ENCODE peak calls at places on chromosomes 1 and 21, in four cellular contexts. One of them, this sample, is unnamed.

GRCh38 chr1:50976890-50977574 is 7.0 kb downstream of the CDKN2C start:
- DNase-seq in amniotic epithelial cell: no peak
- DNase-seq in mucosa of descending colon: no peak
- DNase-seq in activated T-helper 1 cell treated with anti-CD3 and anti-CD28 coated beads, Interleukin-12 subunit alpha, Interleukin-12 subunit beta, Interleukin-2, Interleukin-4 antibody, amounts not matched to agents 30 ng/mL and 10 ng/mL and 1 ng/mL, durations not matched to agents 14 hours and 24 hours and 36 hours: peak
- DNase-seq in this sample: peak

GRCh38 chr21:38900499-38900898 is 94.8 kb downstream of the ETS2 start:
- DNase-seq in amniotic epithelial cell: no peak
- DNase-seq in mucosa of descending colon: no peak
- DNase-seq in activated T-helper 1 cell treated with anti-CD3 and anti-CD28 coated beads, Interleukin-12 subunit alpha, Interleukin-12 subunit beta, Interleukin-2, Interleukin-4 antibody, amounts not matched to agents 30 ng/mL and 10 ng/mL and 1 ng/mL, durations not matched to agents 14 hours and 24 hours and 36 hours: no peak
- DNase-seq in this sample: no peak

GRCh38 chr1:92903765-92904164 is 57.5 kb downstream of the DIPK1A start:
- DNase-seq in amniotic epithelial cell: no peak
- DNase-seq in mucosa of descending colon: no peak
- DNase-seq in activated T-helper 1 cell treated with anti-CD3 and anti-CD28 coated beads, Interleukin-12 subunit alpha, Interleukin-12 subunit beta, Interleukin-2, Interleukin-4 antibody, amounts not matched to agents 30 ng/mL and 10 ng/mL and 1 ng/mL, durations not matched to agents 14 hours and 24 hours and 36 hours: no peak
- DNase-seq in this sample: no peak

GRCh38 chr1:23452011-23452411 is 27.5 kb upstream of the TCEA3 start:
- DNase-seq in amniotic epithelial cell: peak
- DNase-seq in mucosa of descending colon: peak
- DNase-seq in activated T-helper 1 cell treated with anti-CD3 and anti-CD28 coated beads, Interleukin-12 subunit alpha, Interleukin-12 subunit beta, Interleukin-2, Interleukin-4 antibody, amounts not matched to agents 30 ng/mL and 10 ng/mL and 1 ng/mL, durations not matched to agents 14 hours and 24 hours and 36 hours: no peak
- DNase-seq in this sample: no peak

GRCh38 chr1:84339503-84339902 is 38.0 kb downstream of the SAMD13 start:
- DNase-seq in amniotic epithelial cell: peak
- DNase-seq in mucosa of descending colon: no peak
- DNase-seq in activated T-helper 1 cell treated with anti-CD3 and anti-CD28 coated beads, Interleukin-12 subunit alpha, Interleukin-12 subunit beta, Interleukin-2, Interleukin-4 antibody, amounts not matched to agents 30 ng/mL and 10 ng/mL and 1 ng/mL, durations not matched to agents 14 hours and 24 hours and 36 hours: no peak
- DNase-seq in this sample: no peak

GRCh38 chr1:174080819-174081218 is 58.7 kb upstream of the RC3H1 start:
- DNase-seq in amniotic epithelial cell: no peak
- DNase-seq in mucosa of descending colon: no peak
- DNase-seq in activated T-helper 1 cell treated with anti-CD3 and anti-CD28 coated beads, Interleukin-12 subunit alpha, Interleukin-12 subunit beta, Interleukin-2, Interleukin-4 antibody, amounts not matched to agents 30 ng/mL and 10 ng/mL and 1 ng/mL, durations not matched to agents 14 hours and 24 hours and 36 hours: no peak
- DNase-seq in this sample: no peak

GRCh38 chr1:61993331-61993961 is 201.2 kb upstream of the L1TD1 start:
- DNase-seq in amniotic epithelial cell: no peak
- DNase-seq in mucosa of descending colon: no peak
- DNase-seq in activated T-helper 1 cell treated with anti-CD3 and anti-CD28 coated beads, Interleukin-12 subunit alpha, Interleukin-12 subunit beta, Interleukin-2, Interleukin-4 antibody, amounts not matched to agents 30 ng/mL and 10 ng/mL and 1 ng/mL, durations not matched to agents 14 hours and 24 hours and 36 hours: no peak
- DNase-seq in this sample: no peak

GRCh38 chr1:94316183-94316582 is 78.8 kb upstream of the ARHGAP29 start:
- DNase-seq in amniotic epithelial cell: no peak
- DNase-seq in mucosa of descending colon: no peak
- DNase-seq in activated T-helper 1 cell treated with anti-CD3 and anti-CD28 coated beads, Interleukin-12 subunit alpha, Interleukin-12 subunit beta, Interleukin-2, Interleukin-4 antibody, amounts not matched to agents 30 ng/mL and 10 ng/mL and 1 ng/mL, durations not matched to agents 14 hours and 24 hours and 36 hours: no peak
- DNase-seq in this sample: no peak

GRCh38 chr1:56061824-56062223 is 517.5 kb downstream of the PLPP3 start:
- DNase-seq in amniotic epithelial cell: no peak
- DNase-seq in mucosa of descending colon: no peak
- DNase-seq in activated T-helper 1 cell treated with anti-CD3 and anti-CD28 coated beads, Interleukin-12 subunit alpha, Interleukin-12 subunit beta, Interleukin-2, Interleukin-4 antibody, amounts not matched to agents 30 ng/mL and 10 ng/mL and 1 ng/mL, durations not matched to agents 14 hours and 24 hours and 36 hours: no peak
- DNase-seq in this sample: no peak

This sample was measured in HCEC 1CT.